ENCODE peak calls at places on chromosome 6, in four cellular contexts. R, F, U and A are unnamed samples. For H3K4me1 and H3K27me3, the result is how much of the 10 kb centered on the place peaks cover.

GRCh38 chr6:144435602-144436426 is 150.7 kb downstream of the UTRN start:
- DNase-seq in R (no peak), U (no peak), F (no peak), A (no peak)

GRCh38 chr6:37514377-37514776 is 14.7 kb upstream of the CCDC167 start:
- DNase-seq in F (peak), R (no peak), U (no peak), A (no peak)

GRCh38 chr6:21437583-21437982 is 156.0 kb upstream of the SOX4 start:
- DNase-seq in U (no peak), R (no peak), F (no peak), A (no peak)

GRCh38 chr6:143112084-143112768 is 51.5 kb downstream of the AIG1 start:
- DNase-seq in U (no peak), F (no peak), R (no peak), A (no peak)

GRCh38 chr6:143125896-143126573 is 65.3 kb downstream of the AIG1 start:
- DNase-seq in R (no peak), U (no peak), F (no peak), A (no peak)

GRCh38 chr6:152117156-152118129 is 310.0 kb downstream of the ESR1 start:
- DNase-seq in U (no peak), F (no peak), R (no peak), A (no peak)

GRCh38 chr6:53033764-53034163 is 31.4 kb upstream of the FBXO9 start:
- DNase-seq in U (no peak), F (no peak), R (no peak), A (no peak)

GRCh38 chr6:101741474-101742171 is 348.1 kb downstream of the GRIK2 start:
- DNase-seq in R (no peak), F (no peak), U (no peak), A (no peak)

GRCh38 chr6:89917801-89918366 is 23.6 kb downstream of the GJA10 start:
- DNase-seq in F (no peak), U (no peak), R (no peak), A (no peak)

GRCh38 chr6:89566930-89567634 is 71.5 kb downstream of the LYRM2 start:
- DNase-seq in F (no peak), R (no peak), U (no peak), A (no peak)

GRCh38 chr6:11522819-11523218 is 14.7 kb upstream of the TMEM170B start:
- DNase-seq in U (no peak), R (no peak), F (no peak), A (no peak)

GRCh38 chr6:147441751-147442150 is 66.7 kb upstream of the SAMD5 start:
- DNase-seq in U (no peak), F (no peak), R (no peak), A (no peak)

DNA sequence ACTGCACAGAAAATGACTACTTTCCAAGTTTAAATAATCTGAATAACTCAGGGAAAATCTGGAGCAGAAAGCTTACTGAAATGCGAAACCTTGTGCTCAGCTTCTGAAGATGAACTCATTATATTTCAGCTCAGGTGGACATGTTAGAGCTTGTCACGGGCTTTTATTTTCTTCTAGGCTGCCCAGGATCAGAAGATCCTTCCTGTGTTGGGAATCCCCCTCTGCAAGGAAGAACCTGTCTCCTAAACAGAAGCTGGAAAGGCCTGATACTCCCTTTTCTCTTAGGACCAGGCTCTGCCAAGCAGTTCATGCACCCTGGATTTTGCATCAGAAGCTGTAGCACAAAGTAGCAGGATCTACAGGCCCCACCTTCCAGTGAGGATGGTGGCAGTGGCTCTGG is 5.1 kb upstream of the SLC2A12 start:
- DNase-seq in U (no peak), R (no peak), F (no peak), A (no peak)
- H3K4me1 ChIP-seq in U (under half), R (under half), F (under half), A (under half)

GRCh38 chr6:139640911-139641310 is 266.5 kb upstream of the CITED2 start:
- DNase-seq in U (no peak), R (no peak), F (no peak), A (no peak)
- H3K27me3 ChIP-seq in U (under half), R (under half), F (under half), A (under half)

GRCh38 chr6:137491478-137491877 is 2.7 kb downstream of the OLIG3 start:
- DNase-seq in F (no peak), U (no peak), R (no peak), A (no peak)
- H3K4me1 ChIP-seq in F (half or more), U (under half), R (under half), A (under half)

GRCh38 chr6:133893324-133893692 is 4.4 kb downstream of the TCF21 start:
- DNase-seq in R (no peak), U (no peak), F (no peak), A (no peak)
- H3K27me3 ChIP-seq in R (half or more), U (half or more), F (half or more), A (half or more)

GRCh38 chr6:156796627-156797026 is 19.4 kb downstream of the ARID1B start:
- DNase-seq in U (no peak), F (no peak), R (no peak), A (no peak)

GRCh38 chr6:156798091-156798735 is 21.0 kb downstream of the ARID1B start:
- DNase-seq in R (no peak), F (no peak), U (no peak), A (no peak)

GRCh38 chr6:156794963-156795362 is 17.8 kb downstream of the ARID1B start:
- DNase-seq in U (no peak), R (no peak), F (no peak), A (no peak)

GRCh38 chr6:156794546-156794945 is 17.4 kb downstream of the ARID1B start:
- DNase-seq in F (no peak), U (no peak), R (no peak), A (no peak)

GRCh38 chr6:156795825-156796224 is 18.6 kb downstream of the ARID1B start:
- DNase-seq in F (no peak), R (no peak), U (no peak), A (no peak)
- H3K4me1 ChIP-seq in F (half or more), R (under half), U (under half), A (half or more)

GRCh38 chr6:97289332-97289731 is 6.3 kb upstream of the MMS22L start:
- DNase-seq in F (no peak), U (no peak), R (no peak), A (no peak)

GRCh38 chr6:97292671-97293070 is 9.7 kb upstream of the MMS22L start:
- DNase-seq in U (no peak), R (no peak), F (no peak), A (no peak)

GRCh38 chr6:97293198-97293696 is 10.2 kb upstream of the MMS22L start:
- DNase-seq in U (no peak), R (no peak), F (no peak), A (no peak)

GRCh38 chr6:97282726-97283617 is at the start of gene MMS22L:
- DNase-seq in F (peak), R (peak), U (peak), A (peak)

DNA sequence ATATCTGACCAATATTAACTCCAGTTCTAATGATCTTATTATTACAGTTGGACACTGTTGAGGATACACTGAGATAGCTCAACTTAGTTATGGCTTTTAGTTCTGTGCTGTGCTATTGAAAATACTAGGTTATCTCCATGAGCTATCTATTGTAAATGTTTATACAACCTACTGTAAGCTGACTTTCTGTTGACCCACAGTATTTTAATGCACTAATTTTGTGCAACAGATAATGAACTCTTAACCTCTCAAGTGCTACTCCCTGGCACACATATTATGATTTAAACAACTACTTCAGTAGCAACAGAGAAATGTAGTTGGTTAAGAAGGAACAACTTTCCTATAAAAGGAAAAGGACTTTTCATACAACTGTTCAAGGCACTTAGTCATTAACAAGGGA is 5.2 kb upstream of the MMS22L start:
- DNase-seq in R (no peak), U (no peak), F (no peak), A (no peak)
- H3K27me3 ChIP-seq in R (under half), U (under half), F (under half), A (under half)

DNA sequence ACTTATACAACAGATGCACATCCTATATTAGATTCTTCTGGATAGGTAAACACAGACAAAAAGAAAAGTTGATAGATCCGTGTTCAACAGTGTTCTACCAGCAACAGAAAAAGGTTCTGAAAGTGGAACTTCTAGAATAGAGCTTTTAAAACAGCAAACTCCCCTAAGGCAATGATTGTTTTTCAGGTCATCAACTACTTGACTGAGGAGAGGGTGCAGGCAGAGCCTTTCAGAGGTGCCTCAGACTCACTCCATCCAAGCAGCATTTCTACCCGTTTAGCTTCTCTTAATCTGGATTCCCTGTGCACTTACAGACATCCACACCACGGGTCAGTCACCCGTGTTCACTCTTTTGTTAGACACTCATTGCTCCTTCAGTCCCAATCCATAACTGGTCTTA is 28.9 kb downstream of the FYN start:
- DNase-seq in U (no peak), R (peak), F (no peak), A (no peak)
- H3K4me1 ChIP-seq in U (under half), R (half or more), F (half or more), A (under half)

DNA sequence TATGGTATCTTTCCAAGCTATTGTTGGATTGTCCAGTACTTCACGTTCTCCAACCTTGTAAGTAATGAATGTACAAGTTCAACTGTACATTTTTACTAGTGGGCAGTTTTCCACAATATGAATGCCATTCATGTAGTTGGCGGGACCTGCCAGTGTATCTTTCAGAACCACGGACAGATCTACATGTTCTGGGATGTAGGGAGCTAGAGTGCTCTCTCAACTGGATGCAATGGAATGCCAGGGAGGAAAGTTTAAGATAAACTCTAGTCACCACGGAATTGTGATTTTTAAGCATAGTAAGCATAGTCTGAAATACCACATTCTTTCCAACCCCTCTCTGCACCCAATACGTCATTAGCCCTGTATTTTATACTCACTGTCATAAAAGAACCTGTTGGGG is 21.5 kb upstream of the HLA-C start:
- DNase-seq in R (peak), F (no peak), U (no peak), A (no peak)
- H3K27me3 ChIP-seq in R (under half), F (under half), U (under half), A (under half)

DNA sequence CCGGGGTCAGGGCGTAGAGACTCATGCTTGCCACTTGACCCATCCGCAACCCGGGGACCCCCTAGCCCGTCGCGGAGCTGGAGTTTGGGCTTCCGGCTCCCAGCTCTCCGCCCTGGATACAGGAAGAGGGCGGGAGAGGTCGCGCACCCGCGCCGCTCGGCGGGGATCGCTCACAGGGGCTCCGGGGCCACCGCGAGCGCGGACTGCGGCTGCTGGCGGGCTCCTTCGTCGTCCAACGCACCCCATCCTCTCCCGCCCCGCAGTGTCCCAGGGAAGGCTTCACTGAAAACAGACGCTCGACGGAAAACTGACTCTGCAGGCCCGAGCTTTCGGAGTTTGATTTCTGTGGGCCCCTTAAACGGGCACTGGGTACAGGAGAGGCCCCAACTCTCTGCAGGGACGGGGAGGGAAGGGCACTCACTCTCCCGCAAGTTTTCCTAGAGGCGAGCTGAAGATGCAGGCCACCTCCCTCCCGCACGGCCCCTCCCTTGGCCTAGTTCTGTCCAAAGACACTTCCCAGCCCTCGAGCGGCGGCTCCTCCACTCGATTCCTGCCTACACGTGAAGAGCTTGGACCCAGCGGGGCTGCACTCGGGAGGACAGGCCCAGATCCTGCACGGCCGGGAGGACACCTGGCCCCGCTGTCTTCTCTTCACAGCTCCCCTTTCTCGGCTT is 5.3 kb downstream of the OLIG3 start:
- DNase-seq in F (no peak), R (no peak), U (no peak), A (no peak)
- H3K4me1 ChIP-seq in F (under half), R (under half), U (under half), A (under half)